ENCODE peak calls at places on chromosome 6, in five cellular contexts. V, O, N, H and A are unnamed samples.

GRCh38 chr6:149628865-149629544 is 19.5 kb downstream of the KATNA1 start:
- DNase-seq in V (no peak), O (no peak), N (peak), H (no peak), A (no peak)

GRCh38 chr6:10576226-10576625 is 55.1 kb downstream of the GCNT2 start:
- DNase-seq in V (no peak), O (no peak), N (no peak), H (no peak), A (no peak)

GRCh38 chr6:127347188-127347587 is 3.8 kb upstream of the ECHDC1 start:
- DNase-seq in V (peak), O (no peak), N (no peak), H (no peak), A (peak)

GRCh38 chr6:2127484-2127911 is 117.9 kb downstream of the GMDS start:
- DNase-seq in V (no peak), O (no peak), N (peak), H (no peak), A (no peak)

GRCh38 chr6:37580164-37580955 is 80.7 kb upstream of the CCDC167 start:
- DNase-seq in V (no peak), O (no peak), N (no peak), H (no peak), A (no peak)

GRCh38 chr6:19866900-19867627 is 29.9 kb downstream of the ID4 start:
- DNase-seq in V (peak), O (no peak), N (no peak), H (peak), A (no peak)

GRCh38 chr6:44037847-44038542 is 89.3 kb downstream of the MRPL14 start:
- DNase-seq in V (no peak), O (no peak), N (no peak), H (no peak), A (no peak)

GRCh38 chr6:79733388-79733787 is 102.3 kb downstream of the SH3BGRL2 start:
- DNase-seq in V (peak), O (no peak), N (no peak), H (no peak), A (no peak)

GRCh38 chr6:71367763-71368162 is 79.2 kb downstream of the OGFRL1 start:
- DNase-seq in V (no peak), O (no peak), N (no peak), H (no peak), A (peak)

GRCh38 chr6:144360401-144360800 is 75.3 kb downstream of the UTRN start:
- DNase-seq in V (no peak), O (no peak), N (no peak), H (no peak), A (no peak)

GRCh38 chr6:116215414-116215813 is 38.5 kb downstream of the TSPYL4 start:
- DNase-seq in V (peak), O (no peak), N (no peak), H (no peak), A (no peak)

GRCh38 chr6:63882208-63882607 is 246.6 kb downstream of the PHF3 start:
- DNase-seq in V (no peak), O (no peak), N (no peak), H (no peak), A (no peak)

GRCh38 chr6:16288163-16288562 is 49.8 kb downstream of the GMPR start:
- DNase-seq in V (no peak), O (no peak), N (no peak), H (no peak), A (no peak)

GRCh38 chr6:169529931-169530761 is 171.7 kb downstream of the WDR27 start:
- DNase-seq in V (peak), O (peak), N (no peak), H (no peak), A (peak)

GRCh38 chr6:53984163-53984562 is 127.1 kb upstream of the MLIP start:
- DNase-seq in V (peak), O (no peak), N (no peak), H (peak), A (peak)

GRCh38 chr6:54847799-54848597 is 1.4 kb downstream of the FAM83B start:
- DNase-seq in V (peak), O (no peak), N (no peak), H (no peak), A (peak)

GRCh38 chr6:56475736-56476457 is 166.8 kb downstream of the DST start:
- DNase-seq in V (no peak), O (no peak), N (no peak), H (peak), A (peak)

GRCh38 chr6:95519228-95520037 is 57.9 kb upstream of the MANEA start:
- DNase-seq in V (no peak), O (no peak), N (no peak), H (no peak), A (no peak)

GRCh38 chr6:160010067-160010466 is 41.2 kb downstream of the IGF2R start:
- DNase-seq in V (peak), O (no peak), N (no peak), H (peak), A (peak)

GRCh38 chr6:148398686-148399085 is 56.0 kb downstream of the SASH1 start:
- DNase-seq in V (no peak), O (no peak), N (no peak), H (no peak), A (no peak)
- TF ChIP-seq CTCF in V (no peak), O (no peak), N (no peak), H (no peak), A (no peak)

DNA sequence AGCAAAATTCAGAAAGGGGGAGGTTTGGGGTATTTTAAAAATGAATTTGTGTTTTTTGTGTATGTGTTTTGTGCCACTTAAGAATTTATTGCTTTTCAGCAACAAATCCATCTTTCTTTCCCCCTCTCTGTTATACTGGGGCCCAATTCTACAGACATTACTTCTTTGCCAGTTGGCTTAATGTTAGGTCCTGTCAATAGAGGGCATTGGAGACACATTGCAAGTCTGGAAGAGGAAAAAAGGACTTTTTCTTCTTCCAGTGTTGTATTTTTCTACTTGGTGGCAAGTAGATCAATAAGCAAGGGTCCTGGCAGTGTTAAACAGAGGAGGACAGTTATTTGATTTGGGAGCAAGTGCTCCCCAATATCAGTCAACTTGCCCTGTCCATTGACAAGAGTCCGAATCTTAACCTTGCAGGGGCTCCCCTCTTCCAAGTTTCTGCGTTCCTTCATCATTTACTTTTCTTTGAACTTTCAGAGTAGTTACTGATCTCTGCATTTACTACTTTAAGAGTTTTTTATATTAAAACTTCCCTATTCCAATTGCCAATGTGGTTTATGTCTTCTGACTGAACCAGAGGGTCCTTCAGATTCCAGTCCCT is 23.4 kb downstream of the SCML4 start:
- DNase-seq in V (no peak), O (no peak), N (peak), H (no peak), A (peak)
- TF ChIP-seq CTCF in V (peak), O (no peak), N (peak), H (peak), A (peak)

DNA sequence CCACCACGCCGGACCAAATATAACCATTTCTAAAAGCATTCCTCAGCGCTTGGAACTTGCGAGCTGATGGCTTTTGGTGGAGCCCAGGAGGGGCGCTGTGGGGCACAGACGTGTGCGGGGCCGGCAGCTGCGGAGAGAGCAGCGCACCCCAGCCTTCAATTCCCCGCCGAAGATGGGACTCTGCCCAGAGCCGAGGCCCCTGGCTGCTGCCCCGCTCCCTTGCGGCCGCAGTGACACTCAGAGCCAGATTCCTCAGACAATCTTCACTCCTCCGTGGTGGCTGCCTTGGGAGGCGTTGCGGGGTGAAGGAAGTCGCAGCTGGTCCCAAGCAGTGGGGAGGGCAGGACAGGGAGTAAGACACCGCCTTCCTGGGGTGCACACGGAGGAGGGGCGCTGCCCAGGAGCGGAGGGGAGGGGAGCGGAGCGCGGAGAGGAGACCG is 87.7 kb downstream of the TMEM242 start:
- DNase-seq in V (peak), O (no peak), N (peak), H (peak), A (peak)
- TF ChIP-seq CTCF in V (peak), O (peak), N (peak), H (peak), A (peak)

GRCh38 chr6:51515052-51515402 is 572.4 kb downstream of the PKHD1 start:
- DNase-seq in V (no peak), O (no peak), N (no peak), H (no peak), A (no peak)
- TF ChIP-seq CTCF in V (no peak), O (no peak), N (no peak), H (peak), A (no peak)

GRCh38 chr6:3162565-3163247 is 5.4 kb upstream of the TUBB2A start:
- DNase-seq in V (peak), O (peak), N (peak), H (peak), A (peak)

GRCh38 chr6:3162067-3162497 is 4.7 kb upstream of the TUBB2A start:
- DNase-seq in V (peak), O (no peak), N (no peak), H (no peak), A (no peak)

GRCh38 chr6:3152689-3153088 is 4.7 kb downstream of the TUBB2A start:
- DNase-seq in V (no peak), O (no peak), N (no peak), H (no peak), A (no peak)

GRCh38 chr6:3159805-3160781 is 2.7 kb upstream of the TUBB2A start:
- DNase-seq in V (peak), O (no peak), N (no peak), H (no peak), A (no peak)

DNA sequence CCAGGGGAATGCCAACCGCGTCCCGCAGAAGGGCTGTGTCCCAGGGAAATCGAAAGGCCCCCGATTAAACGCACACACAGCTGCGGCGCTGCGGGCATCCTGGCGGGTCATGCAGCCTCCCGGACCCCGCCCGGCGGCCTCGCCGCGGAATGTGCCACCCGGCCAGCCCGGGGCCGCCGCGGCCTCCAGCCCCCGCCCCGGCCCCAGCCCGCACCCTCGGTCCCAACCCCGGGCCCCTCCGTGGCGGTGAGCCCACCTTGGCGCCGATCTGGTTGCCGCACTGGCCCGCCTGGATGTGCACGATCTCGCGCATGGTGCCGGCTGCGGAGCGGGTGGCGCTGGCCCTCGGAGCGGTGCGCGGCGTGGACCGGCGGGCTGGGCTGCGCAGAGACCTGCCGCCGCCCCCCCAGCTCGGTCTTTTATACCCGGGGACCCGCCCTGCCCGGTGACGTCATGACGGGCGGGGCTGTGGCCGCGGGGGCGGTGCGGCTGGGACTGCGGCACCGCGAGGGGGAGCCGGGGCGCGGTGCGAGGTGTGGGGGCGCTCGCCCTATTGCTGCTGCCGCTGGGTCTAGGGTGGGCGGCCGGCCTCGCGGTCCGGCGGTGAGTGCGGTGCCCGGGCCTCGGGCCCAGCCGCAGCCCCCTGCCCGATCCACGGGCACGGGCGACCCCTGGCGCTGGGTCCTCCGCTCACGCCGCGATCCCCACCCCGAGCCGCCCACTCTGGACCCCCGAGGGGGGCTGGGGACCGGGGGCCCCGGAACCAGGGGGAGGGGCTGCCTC is at the start of gene TUBB2A:
- DNase-seq in V (peak), O (peak), N (peak), H (peak), A (peak)
- TF ChIP-seq CTCF in V (no peak), O (no peak), N (peak), H (peak), A (peak)

GRCh38 chr6:25026723-25027122 is 91.0 kb upstream of the RIPOR2 start:
- DNase-seq in V (no peak), O (peak), N (no peak), H (no peak), A (no peak)
- TF ChIP-seq CTCF in V (no peak), O (no peak), N (no peak), H (no peak), A (no peak)

GRCh38 chr6:135012349-135012748 is 42.3 kb downstream of the HBS1L start:
- DNase-seq in V (no peak), O (no peak), N (no peak), H (no peak), A (no peak)
- TF ChIP-seq CTCF in V (no peak), O (no peak), N (no peak), H (no peak), A (no peak)

DNA sequence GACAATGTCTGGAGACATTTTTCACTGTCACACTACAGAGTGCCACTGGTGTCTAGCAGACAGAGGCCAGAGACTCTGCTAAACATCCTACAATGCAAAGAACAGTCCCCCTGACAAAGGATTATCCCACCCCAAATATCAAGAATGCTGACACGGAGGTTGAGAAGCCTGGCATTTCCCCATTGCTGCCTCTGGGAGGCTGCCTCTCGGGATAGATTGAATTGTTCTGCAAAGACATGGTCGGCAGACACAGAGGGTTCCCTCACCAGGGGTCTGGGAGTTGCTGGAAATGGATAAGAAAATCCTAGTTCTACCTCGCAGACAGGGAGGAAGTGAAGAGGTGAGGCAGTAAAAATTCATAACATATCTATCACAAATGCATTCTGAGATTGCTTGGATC is 166.4 kb upstream of the AGPAT4 start:
- DNase-seq in V (no peak), O (no peak), N (no peak), H (no peak), A (no peak)
- TF ChIP-seq CTCF in V (no peak), O (no peak), N (no peak), H (no peak), A (no peak)